ENCODE peak calls at places on chromosome 21, in four cellular contexts. Q, N, P and M are unnamed samples.

GRCh38 chr21:42636535-42636914 is 16.9 kb upstream of the PDE9A start:
- DNase-seq in Q (no peak), N (no peak), P (no peak), M (peak; percentile 93)

GRCh38 chr21:44932366-44933181 is 7.3 kb upstream of the SLX9 start:
- DNase-seq in Q (no peak), N (peak; percentile 88), P (peak; percentile 42), M (no peak)

GRCh38 chr21:26433386-26433785 is 139.7 kb downstream of the CYYR1 start:
- DNase-seq in Q (no peak), N (no peak), P (no peak), M (no peak)

GRCh38 chr21:46146856-46147255 is 8.5 kb downstream of the FTCD start:
- DNase-seq in Q (peak; percentile 13), N (no peak), P (no peak), M (no peak)

GRCh38 chr21:21230672-21231071 is 232.5 kb downstream of the NCAM2 start:
- DNase-seq in Q (no peak), N (no peak), P (no peak), M (peak; percentile 19)

GRCh38 chr21:31366825-31367224 is 22.8 kb upstream of the TIAM1 start:
- DNase-seq in Q (no peak), N (no peak), P (no peak), M (peak; percentile 89)

GRCh38 chr21:18249542-18250152 is 5.0 kb downstream of the CHODL start:
- DNase-seq in Q (no peak), N (no peak), P (no peak), M (no peak)

GRCh38 chr21:29704719-29705118 is 235.1 kb downstream of the GRIK1 start:
- DNase-seq in Q (no peak), N (no peak), P (no peak), M (peak; percentile 61)

GRCh38 chr21:41477641-41478318 is 30.2 kb downstream of the TMPRSS2 start:
- DNase-seq in Q (no peak), N (no peak), P (peak; percentile 29), M (no peak)

GRCh38 chr21:25997788-25998611 is 172.6 kb downstream of the APP start:
- DNase-seq in Q (no peak), N (no peak), P (no peak), M (no peak)

GRCh38 chr21:26469789-26470188 is 103.3 kb downstream of the CYYR1 start:
- DNase-seq in Q (no peak), N (no peak), P (no peak), M (peak; percentile 83)

GRCh38 chr21:25496825-25497482 is 110.3 kb downstream of the MRPL39 start:
- DNase-seq in Q (no peak), N (no peak), P (no peak), M (peak; percentile 89)

GRCh38 chr21:42193131-42193671 is 25.7 kb upstream of the ABCG1 start:
- DNase-seq in Q (no peak), N (no peak), P (no peak), M (no peak)

GRCh38 chr21:41977034-41977950 is 23.5 kb upstream of the C2CD2 start:
- DNase-seq in Q (no peak), N (no peak), P (no peak), M (no peak)

GRCh38 chr21:41751621-41752020 is 15.2 kb downstream of the RIPK4 start:
- DNase-seq in Q (no peak), N (no peak), P (no peak), M (no peak)

GRCh38 chr21:45111703-45112102 is 37.3 kb downstream of the ADARB1 start:
- DNase-seq in Q (no peak), N (no peak), P (no peak), M (no peak)

GRCh38 chr21:41881051-41881450 is 1.9 kb upstream of the PRDM15 start:
- DNase-seq in Q (no peak), N (no peak), P (no peak), M (no peak)

GRCh38 chr21:41112740-41113692 is 54.9 kb upstream of the BACE2 start:
- DNase-seq in Q (no peak), N (no peak), P (peak; percentile 3), M (peak; percentile 67)

GRCh38 chr21:28781602-28782274 is 210.9 kb downstream of the LTN1 start:
- DNase-seq in Q (no peak), N (no peak), P (peak; percentile 20), M (peak; percentile 65)

GRCh38 chr21:28865488-28866186 is 127.0 kb downstream of the LTN1 start:
- DNase-seq in Q (no peak), N (no peak), P (no peak), M (no peak)

GRCh38 chr21:41923641-41924342 is 30.0 kb downstream of the C2CD2 start:
- DNase-seq in Q (no peak), N (no peak), P (no peak), M (peak; percentile 88)

GRCh38 chr21:20308586-20308985 is 689.6 kb upstream of the NCAM2 start:
- DNase-seq in Q (no peak), N (no peak), P (no peak), M (no peak)

DNA sequence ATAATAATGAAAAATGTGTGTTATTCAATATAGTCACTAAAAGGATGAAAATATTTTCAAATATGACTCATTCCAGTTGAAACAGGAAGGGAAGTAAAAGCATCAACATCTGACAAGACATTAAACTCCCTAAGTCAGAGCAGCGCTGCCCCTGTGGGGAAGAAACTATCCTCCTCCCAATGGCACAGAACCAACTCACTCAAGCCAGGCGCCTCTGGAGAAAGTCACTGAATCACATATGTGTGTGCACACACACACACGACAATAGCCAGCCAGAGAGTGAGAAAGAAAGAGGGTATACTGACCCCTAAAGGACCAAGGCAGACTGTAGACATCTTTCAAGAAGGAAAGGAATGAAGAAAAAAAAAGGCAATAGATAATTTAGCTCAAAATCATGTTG is 126.9 kb downstream of the SETD4 start:
- DNase-seq in Q (no peak), N (no peak), P (peak; percentile 4), M (peak; percentile 96)
- TF ChIP-seq CTCF in Q (no peak), N (no peak), P (peak; percentile 53), M (peak; percentile 53)

GRCh38 chr21:33127154-33127893 is 57.4 kb downstream of the OLIG1 start:
- DNase-seq in Q (peak; percentile 89), N (peak; percentile 72), P (peak; percentile 65), M (peak; percentile 67)

GRCh38 chr21:33135925-33136324 is 66.0 kb downstream of the OLIG1 start:
- DNase-seq in Q (no peak), N (no peak), P (no peak), M (no peak)

GRCh38 chr21:33128538-33128937 is 58.6 kb downstream of the OLIG1 start:
- DNase-seq in Q (no peak), N (no peak), P (no peak), M (no peak)

GRCh38 chr21:33133912-33134311 is 64.0 kb downstream of the OLIG1 start:
- DNase-seq in Q (no peak), N (no peak), P (no peak), M (no peak)

GRCh38 chr21:33132054-33132453 is 62.1 kb downstream of the OLIG1 start:
- DNase-seq in Q (no peak), N (no peak), P (peak; percentile 16), M (no peak)
- TF ChIP-seq CTCF in Q (peak; percentile 29), N (peak; percentile 39), P (peak; percentile 71), M (peak; percentile 6)

DNA sequence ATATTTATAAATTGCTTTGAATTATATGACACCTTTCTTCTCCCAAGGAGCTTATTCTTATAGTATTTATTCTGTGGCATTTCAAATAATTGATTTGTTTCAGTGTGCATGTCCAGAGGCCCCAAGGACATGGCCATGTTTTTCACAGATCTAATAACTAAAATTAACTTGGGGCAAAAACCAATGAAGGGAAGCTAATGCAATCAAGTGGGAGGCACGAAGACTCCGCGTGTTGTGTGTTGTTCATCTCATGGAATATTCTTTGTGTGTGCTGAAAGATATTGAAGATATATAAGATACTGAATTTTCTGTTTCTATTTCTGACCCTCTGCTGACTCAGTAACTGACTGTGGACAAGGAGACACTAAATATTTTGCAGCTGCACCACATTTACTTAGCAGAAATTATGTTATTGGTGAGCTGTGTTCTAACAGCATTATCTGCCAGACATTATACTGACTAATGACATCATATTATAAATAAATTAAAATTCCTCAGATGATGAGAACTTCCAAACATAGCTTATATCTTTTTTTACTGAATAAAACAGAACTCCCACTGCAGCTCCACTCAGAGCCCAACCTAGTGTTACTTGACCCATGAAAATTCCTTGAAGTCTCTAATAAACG is 519.3 kb upstream of the CXADR start:
- DNase-seq in Q (no peak), N (no peak), P (no peak), M (no peak)
- TF ChIP-seq CTCF in Q (no peak), N (no peak), P (no peak), M (no peak)

DNA sequence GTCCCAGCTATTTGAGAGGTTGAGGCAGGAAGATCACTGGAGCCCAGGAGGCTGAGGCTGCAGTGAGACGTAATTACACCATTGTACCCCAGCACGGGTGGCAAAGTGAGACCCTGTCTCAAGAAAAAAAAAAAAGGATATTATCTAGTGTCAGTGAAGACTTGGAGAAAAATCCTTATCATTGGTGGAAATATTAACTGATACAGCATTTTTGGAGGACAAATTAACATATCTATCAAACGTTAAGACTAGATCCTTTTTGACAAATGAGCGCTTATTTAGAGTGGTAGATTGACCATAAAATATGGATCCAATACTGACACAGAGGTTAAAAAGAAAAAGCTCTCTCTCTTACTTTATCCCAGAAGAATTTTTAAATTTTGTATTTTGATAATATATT is 35.2 kb upstream of the DYRK1A start:
- DNase-seq in Q (no peak), N (no peak), P (no peak), M (no peak)
- TF ChIP-seq CTCF in Q (no peak), N (no peak), P (no peak), M (no peak)

GRCh38 chr21:43731476-43731875 is 12.5 kb downstream of the PDXK start:
- DNase-seq in Q (no peak), N (peak; percentile 23), P (no peak), M (no peak)

GRCh38 chr21:43728467-43729390 is 9.8 kb downstream of the PDXK start:
- DNase-seq in Q (peak; percentile 89), N (peak; percentile 90), P (peak; percentile 50), M (peak; percentile 98)

GRCh38 chr21:43723648-43724047 is 4.7 kb downstream of the PDXK start:
- DNase-seq in Q (no peak), N (no peak), P (no peak), M (no peak)

GRCh38 chr21:43726686-43727570 is 8.0 kb downstream of the PDXK start:
- DNase-seq in Q (no peak), N (no peak), P (no peak), M (no peak)

DNA sequence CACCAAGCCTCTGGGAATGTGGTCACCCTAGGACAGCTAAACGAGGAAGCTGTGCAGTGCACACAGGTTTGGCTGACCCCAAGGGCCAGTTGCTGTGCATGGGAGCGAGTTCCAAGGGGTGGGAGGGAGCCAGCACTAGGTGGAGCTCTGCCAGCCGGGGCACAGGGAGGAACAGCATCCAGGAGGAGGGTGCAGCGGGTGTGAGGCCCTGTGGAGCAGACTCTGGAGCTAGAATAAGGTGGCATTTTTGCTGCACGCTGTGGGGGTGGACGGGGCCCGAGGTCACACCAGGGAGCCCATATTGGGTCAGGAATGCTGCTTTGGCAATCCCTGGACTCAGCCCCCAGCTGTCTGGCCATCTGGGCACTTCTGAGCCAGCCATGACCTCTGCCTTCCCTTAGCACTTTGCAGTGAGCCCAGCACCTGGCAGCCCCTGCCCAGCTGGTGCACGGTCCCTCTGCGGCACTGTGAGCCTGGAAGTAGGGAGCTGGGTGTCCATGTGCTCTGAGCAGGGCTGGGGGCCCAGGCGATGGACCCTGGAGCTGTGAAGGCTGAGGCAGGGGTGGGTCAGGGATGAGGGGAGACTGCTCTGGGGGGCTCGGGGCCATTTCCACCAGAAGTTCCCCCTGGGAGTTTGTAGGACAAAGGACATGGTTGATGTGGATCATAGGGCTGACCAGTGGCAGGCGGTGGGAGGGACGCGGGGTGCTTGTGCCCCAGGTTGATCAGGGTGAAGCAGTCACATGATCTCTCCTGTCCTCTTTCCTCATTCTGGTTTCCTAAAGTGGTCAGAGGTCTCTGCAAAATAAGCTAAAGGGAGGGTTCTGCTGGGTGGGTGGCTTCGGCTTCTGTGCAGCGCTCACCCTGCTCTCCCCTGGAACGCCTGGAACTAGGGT is 8.9 kb downstream of the PDXK start:
- DNase-seq in Q (peak; percentile 85), N (no peak), P (no peak), M (no peak)
- TF ChIP-seq CTCF in Q (no peak), N (no peak), P (peak; percentile 50), M (no peak)

GRCh38 chr21:37548521-37548981 is 182.0 kb downstream of the DYRK1A start:
- DNase-seq in Q (no peak), N (no peak), P (no peak), M (no peak)
- TF ChIP-seq CTCF in Q (no peak), N (no peak), P (no peak), M (no peak)